ENCODE peak calls at places on chromosome 17, in nine cellular contexts. H is non-pigmented ciliary epithelial cell, W is NCI-H524, R is progenitor cell of endocrine pancreas, B is AG10803, K is thoracic aorta, C is GM06990, X is naive B cell, O is psoas muscle. I is an unnamed sample.

GRCh38 chr17:44492706-44493272 is 10.4 kb downstream of the GPATCH8 start:
- DNase-seq in H (no peak), W (no peak), R (no peak), B (no peak), K (no peak), C (no peak), X (no peak), O (no peak), I (no peak)

GRCh38 chr17:17355426-17355825 is 52.3 kb downstream of the NT5M start:
- DNase-seq in H (no peak), W (no peak), R (no peak), B (no peak), K (no peak), C (no peak), X (no peak), O (no peak), I (no peak)

GRCh38 chr17:75228305-75228704 is 22.8 kb downstream of the NUP85 start:
- DNase-seq in H (no peak), W (no peak), R (no peak), B (no peak), K (no peak), C (no peak), X (no peak), O (no peak), I (no peak)

GRCh38 chr17:17540278-17540906 is 44.2 kb upstream of the RASD1 start:
- DNase-seq in H (no peak), W (no peak), R (no peak), B (no peak), K (no peak), C (no peak), X (no peak), O (peak), I (no peak)

GRCh38 chr17:47789611-47790520 is 31.7 kb downstream of the OSBPL7 start:
- DNase-seq in H (no peak), W (peak), R (peak), B (peak), K (no peak), C (peak), X (peak), O (peak), I (peak)

GRCh38 chr17:76524598-76525512 is 12.7 kb downstream of the CYGB start:
- DNase-seq in H (no peak), W (no peak), R (no peak), B (peak), K (no peak), C (no peak), X (no peak), O (peak), I (peak)

GRCh38 chr17:6755731-6756184 is at the start of gene XAF1:
- DNase-seq in H (no peak), W (no peak), R (no peak), B (peak), K (no peak), C (peak), X (peak), O (no peak), I (peak)

GRCh38 chr17:81034168-81034777 is 678 bp upstream of the BAIAP2 start:
- DNase-seq in H (no peak), W (no peak), R (peak), B (no peak), K (no peak), C (no peak), X (no peak), O (no peak), I (no peak)

GRCh38 chr17:82882715-82883446 is 43.1 kb upstream of the ZNF750 start:
- DNase-seq in H (no peak), W (no peak), R (no peak), B (no peak), K (no peak), C (no peak), X (peak), O (no peak), I (peak)

GRCh38 chr17:50043290-50044148 is 12.4 kb upstream of the ITGA3 start:
- DNase-seq in H (no peak), W (no peak), R (no peak), B (no peak), K (no peak), C (no peak), X (no peak), O (peak), I (no peak)

GRCh38 chr17:76153202-76153601 is 12.2 kb upstream of the FOXJ1 start:
- DNase-seq in H (no peak), W (no peak), R (no peak), B (no peak), K (no peak), C (no peak), X (no peak), O (no peak), I (no peak)

GRCh38 chr17:49715717-49716279 is 8.0 kb upstream of the SLC35B1 start:
- DNase-seq in H (no peak), W (no peak), R (no peak), B (no peak), K (no peak), C (no peak), X (no peak), O (no peak), I (no peak)

GRCh38 chr17:43834106-43834505 is 1.2 kb upstream of the MPP3 start:
- DNase-seq in H (peak), W (no peak), R (no peak), B (peak), K (no peak), C (no peak), X (no peak), O (no peak), I (no peak)

GRCh38 chr17:74359916-74360315 is 1.8 kb downstream of the BTBD17 start:
- DNase-seq in H (no peak), W (no peak), R (no peak), B (no peak), K (no peak), C (no peak), X (no peak), O (no peak), I (no peak)